ENCODE peak calls at places on chromosomes 13 and 19, in six cellular contexts. I is tibial nerve, E is WTC11, N is hepatocyte, O is left ventricle myocardium inferior, F is endothelial cell. Y is an unnamed sample.

GRCh38 chr13:34416833-34417425 is 525.1 kb upstream of the NBEA start:
- DNase-seq in I (no peak), F (no peak), E (no peak), N (no peak), O (peak; percentile 71), Y (peak; percentile 7)

GRCh38 chr19:34416021-34416545 is 11.9 kb downstream of the PDCD2L start:
- DNase-seq in O (no peak), I (no peak), F (no peak), E (no peak), N (no peak), Y (no peak)

GRCh38 chr19:48271531-48272151 is 1.8 kb downstream of the ZNF114 start:
- DNase-seq in E (peak; percentile 68), I (no peak), O (peak; percentile 40), N (peak; percentile 64), F (peak; percentile 63), Y (no peak)

GRCh38 chr13:95698047-95698749 is 21.3 kb downstream of the DNAJC3 start:
- DNase-seq in E (no peak), F (no peak), I (no peak), O (no peak), N (peak; percentile 19), Y (no peak)

GRCh38 chr19:4456843-4457653 is 546 bp downstream of the UBXN6 start:
- DNase-seq in F (peak; percentile 78), E (peak; percentile 72), O (peak; percentile 51), N (peak; percentile 86), I (no peak), Y (peak; percentile 42)

GRCh38 chr13:35768551-35768950 is 292.1 kb upstream of the MAB21L1 start:
- DNase-seq in I (no peak), N (no peak), F (no peak), O (no peak), E (no peak), Y (no peak)

GRCh38 chr19:55451522-55452380 is 8.7 kb upstream of the SHISA7 start:
- DNase-seq in N (no peak), O (no peak), F (no peak), E (no peak), I (no peak), Y (no peak)

GRCh38 chr13:41942462-41943094 is 18.3 kb downstream of the VWA8 start:
- DNase-seq in F (peak; percentile 28), N (peak; percentile 52), I (no peak), E (peak; percentile 42), O (no peak), Y (no peak)

GRCh38 chr19:2441096-2441752 is 13.8 kb upstream of the TIMM13 start:
- DNase-seq in I (no peak), O (no peak), E (no peak), F (no peak), N (no peak), Y (no peak)

GRCh38 chr19:35029737-35030256 is 473 bp upstream of the SCN1B start:
- DNase-seq in F (no peak), E (no peak), O (no peak), N (no peak), I (no peak), Y (no peak)

GRCh38 chr19:720691-721160 is 12.0 kb downstream of the PALM start:
- DNase-seq in I (no peak), E (no peak), O (no peak), N (no peak), F (no peak), Y (no peak)

GRCh38 chr19:30362156-30362754 is 9.9 kb upstream of the ZNF536 start:
- DNase-seq in O (no peak), I (no peak), E (no peak), F (no peak), N (no peak), Y (no peak)

GRCh38 chr13:98370261-98370660 is 193.2 kb upstream of the RNF113B start:
- DNase-seq in N (no peak), F (no peak), E (no peak), O (no peak), I (no peak), Y (no peak)

DNA sequence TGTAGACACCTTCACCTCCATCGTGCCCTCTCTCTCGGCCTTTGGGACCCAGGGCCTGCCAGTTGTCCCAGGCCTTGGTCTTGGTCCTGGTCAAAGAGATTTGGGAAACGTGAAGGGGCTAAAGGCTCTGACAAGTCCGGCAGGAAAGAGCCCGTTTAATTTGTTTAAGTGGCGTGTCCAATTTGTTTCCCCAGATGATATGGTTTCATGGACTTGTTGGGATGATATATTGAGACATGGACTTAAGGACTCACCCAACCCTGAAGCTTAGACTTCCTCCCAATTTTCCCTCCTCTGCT is 2.7 kb downstream of the CLEC11A start:
- DNase-seq in E (no peak), O (no peak), N (no peak), F (no peak), I (no peak), Y (no peak)
- TF ChIP-seq CTCF in E (no peak), O (no peak), N (no peak), F (no peak), I (no peak), Y (no peak)

GRCh38 chr19:10568826-10569651 is at the start of gene CDKN2D:
- DNase-seq in N (peak; percentile 100), I (peak; percentile 99), O (peak; percentile 100), E (peak; percentile 100), F (peak; percentile 99), Y (peak; percentile 99)
- TF ChIP-seq CTCF in N (no peak), I (peak; percentile 90), O (peak; percentile 61), E (no peak), F (peak; percentile 85), Y (no peak)

GRCh38 chr13:39601636-39602035 is 1.4 kb downstream of the LHFPL6 start:
- DNase-seq in N (no peak), F (no peak), O (no peak), E (no peak), I (no peak), Y (no peak)

GRCh38 chr13:39602277-39602613 is 748 bp downstream of the LHFPL6 start:
- DNase-seq in N (no peak), O (no peak), E (no peak), F (no peak), I (no peak), Y (no peak)

GRCh38 chr13:39599842-39600241 is 3.2 kb downstream of the LHFPL6 start:
- DNase-seq in I (no peak), N (no peak), F (no peak), O (no peak), E (no peak), Y (no peak)

GRCh38 chr13:39602614-39603366 is at the start of gene LHFPL6:
- DNase-seq in N (peak; percentile 87), O (peak; percentile 92), E (peak; percentile 79), I (peak; percentile 72), F (peak; percentile 80), Y (peak; percentile 47)

GRCh38 chr13:39600766-39601165 is 2.2 kb downstream of the LHFPL6 start:
- DNase-seq in N (no peak), O (peak; percentile 60), I (peak; percentile 38), F (peak; percentile 38), E (peak; percentile 63), Y (no peak)
- TF ChIP-seq CTCF in N (no peak), O (peak; percentile 65), I (no peak), F (no peak), E (no peak), Y (peak; percentile 54)

GRCh38 chr13:49062297-49062896 is 86.7 kb downstream of the FNDC3A start:
- DNase-seq in O (no peak), E (no peak), F (no peak), I (no peak), N (no peak), Y (no peak)
- TF ChIP-seq CTCF in O (no peak), E (no peak), F (no peak), I (no peak), N (no peak), Y (no peak)

GRCh38 chr19:41883821-41884733 is 1.1 kb downstream of the ARHGEF1 start:
- DNase-seq in O (peak; percentile 94), N (peak; percentile 98), I (peak; percentile 80), E (peak; percentile 96), F (peak; percentile 95), Y (peak; percentile 93)
- TF ChIP-seq CTCF in O (peak; percentile 39), N (no peak), I (no peak), E (no peak), F (no peak), Y (peak; percentile 21)

GRCh38 chr19:37583340-37583739 is 11.3 kb downstream of the ZNF571 start:
- DNase-seq in E (peak; percentile 40), O (no peak), N (no peak), I (no peak), F (no peak), Y (no peak)
- TF ChIP-seq CTCF in E (no peak), O (no peak), N (no peak), I (no peak), F (no peak), Y (no peak)

DNA sequence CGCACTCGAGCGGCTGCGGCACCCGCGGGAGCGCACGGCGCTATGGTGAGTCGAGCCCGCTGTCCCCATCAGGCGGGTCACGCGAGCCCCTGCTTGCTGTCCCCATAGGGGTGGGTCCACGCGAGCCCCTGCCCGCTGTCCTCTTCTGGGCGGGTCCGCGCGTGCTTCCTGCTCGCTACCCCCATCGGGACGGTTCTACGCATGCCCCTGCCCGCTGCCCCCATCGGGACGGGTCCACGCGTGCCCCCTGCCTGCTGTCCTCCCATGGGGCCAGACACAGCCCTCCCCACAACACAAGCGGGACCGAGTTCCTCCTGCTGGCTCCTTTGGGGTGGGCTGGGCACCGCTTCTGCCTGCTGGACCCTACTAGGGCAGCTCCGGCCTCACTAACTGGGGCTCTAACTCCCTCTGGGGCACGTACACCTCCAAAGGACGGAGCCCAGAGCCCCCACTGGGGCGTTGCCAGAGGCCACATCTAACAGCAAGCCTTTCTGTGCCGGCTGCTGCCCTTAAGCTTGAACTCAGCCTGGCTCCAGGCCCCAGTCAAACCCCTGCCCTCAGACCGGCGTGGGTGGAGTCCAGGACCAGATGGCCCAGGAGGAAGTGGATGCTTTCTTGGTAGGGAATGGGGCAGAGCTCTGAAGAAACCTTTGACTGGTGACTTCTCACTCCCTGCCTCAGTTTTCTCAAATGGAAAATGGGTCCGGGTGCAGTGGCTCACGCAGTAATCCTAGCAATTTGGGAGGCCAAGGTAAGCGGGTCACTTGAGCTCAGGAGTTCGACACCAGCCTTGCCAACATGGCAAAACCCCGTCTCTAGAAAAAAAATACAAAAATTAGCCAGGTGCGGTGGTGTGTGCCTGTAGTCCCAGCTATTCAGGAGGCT is 722 bp downstream of the COLGALT1 start:
- DNase-seq in O (peak; percentile 70), I (no peak), F (peak; percentile 45), N (peak; percentile 68), E (peak; percentile 72), Y (no peak)
- TF ChIP-seq CTCF in O (no peak), I (no peak), F (no peak), N (no peak), E (no peak), Y (no peak)

DNA sequence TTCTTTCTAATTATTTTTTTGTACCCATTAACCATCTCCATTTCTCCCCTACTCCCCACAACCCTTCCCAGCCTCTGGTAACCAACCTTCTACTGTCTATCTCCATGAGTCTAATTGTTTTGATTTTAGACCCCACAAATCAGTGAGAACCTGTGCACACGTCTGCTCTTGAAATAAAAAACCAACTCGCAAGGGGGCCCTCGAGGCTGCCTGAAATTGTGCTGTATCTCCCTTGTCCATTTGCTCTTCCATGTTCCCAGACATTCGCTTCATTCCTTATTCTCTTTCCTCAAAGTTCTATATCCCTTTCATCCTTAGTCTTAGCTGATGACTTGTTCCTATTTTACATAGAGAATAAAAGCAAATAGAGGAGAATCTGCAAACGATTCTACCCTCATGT is 95.0 kb downstream of the GPC5 start:
- DNase-seq in O (no peak), E (no peak), F (no peak), I (no peak), N (no peak), Y (no peak)
- TF ChIP-seq CTCF in O (no peak), E (no peak), F (no peak), I (no peak), N (no peak), Y (no peak)